ENCODE peak calls at places on chromosomes 1 and 21, in eight cellular contexts. One of them, this sample, is unnamed.

GRCh38 chr1:10877894-10878293 is 81.4 kb upstream of the CASZ1 start:
- DNase-seq in tibial artery: no peak
- DNase-seq in HEK293T: no peak
- DNase-seq in left ventricle myocardium superior: no peak
- DNase-seq in upper lobe of right lung: no peak
- DNase-seq in T-helper 9 cell: no peak
- DNase-seq in WTC11: no peak
- DNase-seq in non-pigmented ciliary epithelial cell: no peak
- DNase-seq in this sample: no peak

GRCh38 chr1:7905262-7905661 is 35.4 kb downstream of the TNFRSF9 start:
- DNase-seq in tibial artery: no peak
- DNase-seq in HEK293T: no peak
- DNase-seq in left ventricle myocardium superior: no peak
- DNase-seq in upper lobe of right lung: no peak
- DNase-seq in T-helper 9 cell: no peak
- DNase-seq in WTC11: no peak
- DNase-seq in non-pigmented ciliary epithelial cell: no peak
- DNase-seq in this sample: no peak

GRCh38 chr1:25618433-25618808 is 1.8 kb downstream of the MAN1C1 start:
- DNase-seq in tibial artery: no peak
- DNase-seq in HEK293T: no peak
- DNase-seq in left ventricle myocardium superior: no peak
- DNase-seq in upper lobe of right lung: no peak
- DNase-seq in T-helper 9 cell: no peak
- DNase-seq in WTC11: no peak
- DNase-seq in non-pigmented ciliary epithelial cell: no peak
- DNase-seq in this sample: no peak

GRCh38 chr1:25065246-25066238 is 135.5 kb upstream of the RUNX3 start:
- DNase-seq in tibial artery: no peak
- DNase-seq in HEK293T: no peak
- DNase-seq in left ventricle myocardium superior: peak; percentile 39
- DNase-seq in upper lobe of right lung: peak; percentile 64
- DNase-seq in T-helper 9 cell: peak; percentile 11
- DNase-seq in WTC11: no peak
- DNase-seq in non-pigmented ciliary epithelial cell: no peak
- DNase-seq in this sample: no peak

GRCh38 chr1:10210841-10211804 is 753 bp downstream of the KIF1B start:
- DNase-seq in tibial artery: peak; percentile 98
- DNase-seq in HEK293T: peak; percentile 34
- DNase-seq in left ventricle myocardium superior: peak; percentile 93
- DNase-seq in upper lobe of right lung: peak; percentile 89
- DNase-seq in T-helper 9 cell: peak; percentile 3
- DNase-seq in WTC11: peak; percentile 50
- DNase-seq in non-pigmented ciliary epithelial cell: no peak
- DNase-seq in this sample: peak; percentile 92

GRCh38 chr1:56788588-56788987 is 30.6 kb downstream of the FYB2 start:
- DNase-seq in tibial artery: no peak
- DNase-seq in HEK293T: no peak
- DNase-seq in left ventricle myocardium superior: peak; percentile 42
- DNase-seq in upper lobe of right lung: peak; percentile 61
- DNase-seq in T-helper 9 cell: no peak
- DNase-seq in WTC11: no peak
- DNase-seq in non-pigmented ciliary epithelial cell: no peak
- DNase-seq in this sample: no peak

GRCh38 chr1:43914576-43915525 is 18.8 kb upstream of the ARTN start:
- DNase-seq in tibial artery: no peak
- DNase-seq in HEK293T: no peak
- DNase-seq in left ventricle myocardium superior: no peak
- DNase-seq in upper lobe of right lung: no peak
- DNase-seq in T-helper 9 cell: no peak
- DNase-seq in WTC11: no peak
- DNase-seq in non-pigmented ciliary epithelial cell: no peak
- DNase-seq in this sample: no peak

GRCh38 chr1:4174291-4175200 is 274.5 kb upstream of the C1orf174 start:
- DNase-seq in tibial artery: no peak
- DNase-seq in HEK293T: peak; percentile 3
- DNase-seq in left ventricle myocardium superior: no peak
- DNase-seq in upper lobe of right lung: peak; percentile 42
- DNase-seq in T-helper 9 cell: no peak
- DNase-seq in WTC11: no peak
- DNase-seq in non-pigmented ciliary epithelial cell: no peak
- DNase-seq in this sample: no peak

GRCh38 chr1:178055093-178055492 is 38.8 kb upstream of the RASAL2 start:
- DNase-seq in tibial artery: peak; percentile 47
- DNase-seq in HEK293T: no peak
- DNase-seq in left ventricle myocardium superior: peak; percentile 65
- DNase-seq in upper lobe of right lung: peak; percentile 78
- DNase-seq in T-helper 9 cell: no peak
- DNase-seq in WTC11: peak; percentile 59
- DNase-seq in non-pigmented ciliary epithelial cell: no peak
- DNase-seq in this sample: no peak

GRCh38 chr1:219312967-219313366 is 139.3 kb downstream of the LYPLAL1 start:
- DNase-seq in tibial artery: no peak
- DNase-seq in HEK293T: no peak
- DNase-seq in left ventricle myocardium superior: no peak
- DNase-seq in upper lobe of right lung: no peak
- DNase-seq in T-helper 9 cell: no peak
- DNase-seq in WTC11: no peak
- DNase-seq in non-pigmented ciliary epithelial cell: peak; percentile 65
- DNase-seq in this sample: no peak

GRCh38 chr1:90717356-90717664 is 208 bp upstream of the BARHL2 start:
- DNase-seq in tibial artery: no peak
- DNase-seq in HEK293T: no peak
- DNase-seq in left ventricle myocardium superior: no peak
- DNase-seq in upper lobe of right lung: no peak
- DNase-seq in T-helper 9 cell: no peak
- DNase-seq in WTC11: no peak
- DNase-seq in non-pigmented ciliary epithelial cell: no peak
- DNase-seq in this sample: no peak

GRCh38 chr1:151942882-151943281 is 33.6 kb upstream of the THEM4 start:
- DNase-seq in tibial artery: no peak
- DNase-seq in HEK293T: no peak
- DNase-seq in left ventricle myocardium superior: no peak
- DNase-seq in upper lobe of right lung: no peak
- DNase-seq in T-helper 9 cell: no peak
- DNase-seq in WTC11: no peak
- DNase-seq in non-pigmented ciliary epithelial cell: peak; percentile 20
- DNase-seq in this sample: no peak

GRCh38 chr1:50110656-50111055 is 1.9 kb downstream of the ELAVL4 start:
- DNase-seq in tibial artery: no peak
- DNase-seq in HEK293T: no peak
- DNase-seq in left ventricle myocardium superior: no peak
- DNase-seq in upper lobe of right lung: no peak
- DNase-seq in T-helper 9 cell: no peak
- DNase-seq in WTC11: peak; percentile 16
- DNase-seq in non-pigmented ciliary epithelial cell: no peak
- DNase-seq in this sample: no peak

GRCh38 chr1:240193699-240194098 is 102.0 kb downstream of the FMN2 start:
- DNase-seq in tibial artery: no peak
- DNase-seq in HEK293T: no peak
- DNase-seq in left ventricle myocardium superior: no peak
- DNase-seq in upper lobe of right lung: no peak
- DNase-seq in T-helper 9 cell: no peak
- DNase-seq in WTC11: no peak
- DNase-seq in non-pigmented ciliary epithelial cell: no peak
- DNase-seq in this sample: no peak

GRCh38 chr1:42680921-42681683 is 1.1 kb upstream of the YBX1 start:
- DNase-seq in tibial artery: no peak
- DNase-seq in HEK293T: peak; percentile 9
- DNase-seq in left ventricle myocardium superior: no peak
- DNase-seq in upper lobe of right lung: no peak
- DNase-seq in T-helper 9 cell: no peak
- DNase-seq in WTC11: no peak
- DNase-seq in non-pigmented ciliary epithelial cell: no peak
- DNase-seq in this sample: no peak

GRCh38 chr1:117735045-117735992 is 129.5 kb downstream of the TENT5C start:
- DNase-seq in tibial artery: no peak
- DNase-seq in HEK293T: no peak
- DNase-seq in left ventricle myocardium superior: no peak
- DNase-seq in upper lobe of right lung: no peak
- DNase-seq in T-helper 9 cell: no peak
- DNase-seq in WTC11: no peak
- DNase-seq in non-pigmented ciliary epithelial cell: no peak
- DNase-seq in this sample: no peak

GRCh38 chr1:110370827-110371226 is 20.0 kb downstream of the SLC16A4 start:
- DNase-seq in tibial artery: no peak
- DNase-seq in HEK293T: no peak
- DNase-seq in left ventricle myocardium superior: no peak
- DNase-seq in upper lobe of right lung: no peak
- DNase-seq in T-helper 9 cell: no peak
- DNase-seq in WTC11: no peak
- DNase-seq in non-pigmented ciliary epithelial cell: peak; percentile 34
- DNase-seq in this sample: no peak

GRCh38 chr1:7624791-7625355 is 146.2 kb upstream of the VAMP3 start:
- DNase-seq in tibial artery: no peak
- DNase-seq in HEK293T: no peak
- DNase-seq in left ventricle myocardium superior: no peak
- DNase-seq in upper lobe of right lung: no peak
- DNase-seq in T-helper 9 cell: no peak
- DNase-seq in WTC11: no peak
- DNase-seq in non-pigmented ciliary epithelial cell: no peak
- DNase-seq in this sample: no peak

GRCh38 chr1:65170511-65171142 is 22.6 kb downstream of the AK4 start:
- DNase-seq in tibial artery: peak; percentile 75
- DNase-seq in HEK293T: no peak
- DNase-seq in left ventricle myocardium superior: peak; percentile 42
- DNase-seq in upper lobe of right lung: no peak
- DNase-seq in T-helper 9 cell: no peak
- DNase-seq in WTC11: no peak
- DNase-seq in non-pigmented ciliary epithelial cell: no peak
- DNase-seq in this sample: no peak

GRCh38 chr1:183203094-183203493 is 17.0 kb downstream of the LAMC2 start:
- DNase-seq in tibial artery: no peak
- DNase-seq in HEK293T: no peak
- DNase-seq in left ventricle myocardium superior: no peak
- DNase-seq in upper lobe of right lung: no peak
- DNase-seq in T-helper 9 cell: no peak
- DNase-seq in WTC11: no peak
- DNase-seq in non-pigmented ciliary epithelial cell: no peak
- DNase-seq in this sample: no peak

GRCh38 chr1:228911225-228911624 is 175.9 kb downstream of the RHOU start:
- DNase-seq in tibial artery: no peak
- DNase-seq in HEK293T: no peak
- DNase-seq in left ventricle myocardium superior: no peak
- DNase-seq in upper lobe of right lung: no peak
- DNase-seq in T-helper 9 cell: no peak
- DNase-seq in WTC11: no peak
- DNase-seq in non-pigmented ciliary epithelial cell: no peak
- DNase-seq in this sample: no peak

GRCh38 chr1:24735619-24736375 is 9.4 kb upstream of the CLIC4 start:
- DNase-seq in tibial artery: no peak
- DNase-seq in HEK293T: peak; percentile 34
- DNase-seq in left ventricle myocardium superior: peak; percentile 65
- DNase-seq in upper lobe of right lung: peak; percentile 35
- DNase-seq in T-helper 9 cell: no peak
- DNase-seq in WTC11: no peak
- DNase-seq in non-pigmented ciliary epithelial cell: no peak
- DNase-seq in this sample: no peak

GRCh38 chr1:78072216-78072615 is 26.4 kb downstream of the GIPC2 start:
- DNase-seq in tibial artery: no peak
- DNase-seq in HEK293T: no peak
- DNase-seq in left ventricle myocardium superior: no peak
- DNase-seq in upper lobe of right lung: no peak
- DNase-seq in T-helper 9 cell: no peak
- DNase-seq in WTC11: no peak
- DNase-seq in non-pigmented ciliary epithelial cell: no peak
- DNase-seq in this sample: no peak

GRCh38 chr1:16978589-16979474 is 1.6 kb downstream of the MFAP2 start:
- DNase-seq in tibial artery: peak; percentile 83
- DNase-seq in HEK293T: no peak
- DNase-seq in left ventricle myocardium superior: peak; percentile 67
- DNase-seq in upper lobe of right lung: no peak
- DNase-seq in T-helper 9 cell: no peak
- DNase-seq in WTC11: no peak
- DNase-seq in non-pigmented ciliary epithelial cell: peak; percentile 48
- DNase-seq in this sample: peak; percentile 71

GRCh38 chr21:18608226-18608625 is 204.6 kb upstream of the TMPRSS15 start:
- DNase-seq in tibial artery: no peak
- DNase-seq in HEK293T: no peak
- DNase-seq in left ventricle myocardium superior: no peak
- DNase-seq in upper lobe of right lung: no peak
- DNase-seq in T-helper 9 cell: no peak
- DNase-seq in WTC11: no peak
- DNase-seq in non-pigmented ciliary epithelial cell: no peak
- DNase-seq in this sample: no peak

GRCh38 chr1:16920951-16921350 is 780 bp upstream of the CROCC start:
- DNase-seq in tibial artery: no peak
- DNase-seq in HEK293T: no peak
- DNase-seq in left ventricle myocardium superior: no peak
- DNase-seq in upper lobe of right lung: peak; percentile 43
- DNase-seq in T-helper 9 cell: no peak
- DNase-seq in WTC11: no peak
- DNase-seq in non-pigmented ciliary epithelial cell: no peak
- DNase-seq in this sample: no peak

GRCh38 chr1:206826409-206826808 is 39.0 kb upstream of the IL20 start:
- DNase-seq in tibial artery: no peak
- DNase-seq in HEK293T: no peak
- DNase-seq in left ventricle myocardium superior: no peak
- DNase-seq in upper lobe of right lung: no peak
- DNase-seq in T-helper 9 cell: no peak
- DNase-seq in WTC11: no peak
- DNase-seq in non-pigmented ciliary epithelial cell: no peak
- DNase-seq in this sample: no peak

GRCh38 chr1:173097001-173097400 is 46.3 kb upstream of the TNFSF18 start:
- DNase-seq in tibial artery: no peak
- DNase-seq in HEK293T: no peak
- DNase-seq in left ventricle myocardium superior: no peak
- DNase-seq in upper lobe of right lung: no peak
- DNase-seq in T-helper 9 cell: no peak
- DNase-seq in WTC11: no peak
- DNase-seq in non-pigmented ciliary epithelial cell: no peak
- DNase-seq in this sample: no peak

GRCh38 chr1:109864960-109865611 is 45.6 kb upstream of the CSF1 start:
- DNase-seq in tibial artery: peak; percentile 33
- DNase-seq in HEK293T: no peak
- DNase-seq in left ventricle myocardium superior: no peak
- DNase-seq in upper lobe of right lung: no peak
- DNase-seq in T-helper 9 cell: no peak
- DNase-seq in WTC11: no peak
- DNase-seq in non-pigmented ciliary epithelial cell: no peak
- DNase-seq in this sample: no peak

GRCh38 chr1:117173006-117173405 is 37.7 kb downstream of the VTCN1 start:
- DNase-seq in tibial artery: no peak
- DNase-seq in HEK293T: no peak
- DNase-seq in left ventricle myocardium superior: no peak
- DNase-seq in upper lobe of right lung: no peak
- DNase-seq in T-helper 9 cell: no peak
- DNase-seq in WTC11: no peak
- DNase-seq in non-pigmented ciliary epithelial cell: no peak
- DNase-seq in this sample: no peak

GRCh38 chr1:235822685-235823084 is 44.0 kb downstream of the LYST start:
- DNase-seq in tibial artery: no peak
- DNase-seq in HEK293T: no peak
- DNase-seq in left ventricle myocardium superior: no peak
- DNase-seq in upper lobe of right lung: no peak
- DNase-seq in T-helper 9 cell: no peak
- DNase-seq in WTC11: no peak
- DNase-seq in non-pigmented ciliary epithelial cell: no peak
- DNase-seq in this sample: no peak

GRCh38 chr1:215595231-215595630 is 28.1 kb downstream of the KCTD3 start:
- DNase-seq in tibial artery: no peak
- DNase-seq in HEK293T: no peak
- DNase-seq in left ventricle myocardium superior: no peak
- DNase-seq in upper lobe of right lung: no peak
- DNase-seq in T-helper 9 cell: no peak
- DNase-seq in WTC11: no peak
- DNase-seq in non-pigmented ciliary epithelial cell: no peak
- DNase-seq in this sample: no peak

GRCh38 chr1:40922969-40923368 is 56.5 kb upstream of the CTPS1 start:
- DNase-seq in tibial artery: no peak
- DNase-seq in HEK293T: no peak
- DNase-seq in left ventricle myocardium superior: peak; percentile 36
- DNase-seq in upper lobe of right lung: peak; percentile 43
- DNase-seq in T-helper 9 cell: no peak
- DNase-seq in WTC11: peak; percentile 23
- DNase-seq in non-pigmented ciliary epithelial cell: no peak
- DNase-seq in this sample: no peak

GRCh38 chr1:220060876-220061275 is 14.6 kb upstream of the EPRS1 start:
- DNase-seq in tibial artery: no peak
- DNase-seq in HEK293T: no peak
- DNase-seq in left ventricle myocardium superior: no peak
- DNase-seq in upper lobe of right lung: no peak
- DNase-seq in T-helper 9 cell: no peak
- DNase-seq in WTC11: no peak
- DNase-seq in non-pigmented ciliary epithelial cell: no peak
- DNase-seq in this sample: no peak

This sample was measured in ascending aorta.